ENCODE peak calls at places on chromosome 5, in eight cellular contexts. One of them, this sample, is unnamed. For H3K9me3, the result is how much of the 10 kb centered on the place peaks cover.

GRCh38 chr5:10601246-10602030 is 37.6 kb downstream of the ANKRD33B start:
- DNase-seq in neuronal stem cell: no peak
- DNase-seq in neural progenitor cell: no peak
- DNase-seq in GM23248: peak
- DNase-seq in H9: no peak
- DNase-seq in PC-3: peak
- DNase-seq in K562: peak
- DNase-seq in HepG2: peak
- DNase-seq in this sample: peak

GRCh38 chr5:75891736-75892135 is 174.5 kb upstream of the POC5 start:
- DNase-seq in H9: no peak
- DNase-seq in PC-3: no peak
- DNase-seq in neural progenitor cell: no peak
- DNase-seq in neuronal stem cell: no peak
- DNase-seq in GM23248: no peak
- DNase-seq in HepG2: no peak
- DNase-seq in K562: no peak
- DNase-seq in this sample: no peak

GRCh38 chr5:154836225-154836624 is 14.2 kb downstream of the FAXDC2 start:
- DNase-seq in neural progenitor cell: no peak
- DNase-seq in H9: no peak
- DNase-seq in PC-3: no peak
- DNase-seq in HepG2: no peak
- DNase-seq in K562: no peak
- DNase-seq in GM23248: no peak
- DNase-seq in neuronal stem cell: no peak
- DNase-seq in this sample: no peak

GRCh38 chr5:32707394-32707997 is 3.6 kb upstream of the NPR3 start:
- DNase-seq in neuronal stem cell: peak
- DNase-seq in H9: no peak
- DNase-seq in GM23248: peak
- DNase-seq in PC-3: peak
- DNase-seq in HepG2: peak
- DNase-seq in K562: no peak
- DNase-seq in neural progenitor cell: peak
- DNase-seq in this sample: no peak

GRCh38 chr5:167895899-167896659 is 395.4 kb upstream of the WWC1 start:
- DNase-seq in GM23248: no peak
- DNase-seq in neuronal stem cell: no peak
- DNase-seq in H9: no peak
- DNase-seq in PC-3: no peak
- DNase-seq in neural progenitor cell: no peak
- DNase-seq in HepG2: no peak
- DNase-seq in K562: no peak
- DNase-seq in this sample: no peak

GRCh38 chr5:80255425-80255751 is 460 bp downstream of the SERINC5 start:
- DNase-seq in neuronal stem cell: peak
- DNase-seq in neural progenitor cell: peak
- DNase-seq in HepG2: no peak
- DNase-seq in PC-3: peak
- DNase-seq in K562: peak
- DNase-seq in GM23248: peak
- DNase-seq in H9: no peak
- DNase-seq in this sample: peak

GRCh38 chr5:16492398-16493175 is 27.0 kb upstream of the ZNF622 start:
- DNase-seq in neural progenitor cell: peak
- DNase-seq in PC-3: peak
- DNase-seq in H9: no peak
- DNase-seq in K562: no peak
- DNase-seq in GM23248: peak
- DNase-seq in HepG2: no peak
- DNase-seq in neuronal stem cell: no peak
- DNase-seq in this sample: no peak

GRCh38 chr5:126855266-126855665 is 78.3 kb downstream of the LMNB1 start:
- DNase-seq in H9: no peak
- DNase-seq in GM23248: no peak
- DNase-seq in neuronal stem cell: no peak
- DNase-seq in K562: no peak
- DNase-seq in PC-3: no peak
- DNase-seq in HepG2: no peak
- DNase-seq in neural progenitor cell: no peak
- DNase-seq in this sample: peak

GRCh38 chr5:94240616-94241287 is 377.7 kb downstream of the KIAA0825 start:
- DNase-seq in GM23248: peak
- DNase-seq in neuronal stem cell: no peak
- DNase-seq in HepG2: no peak
- DNase-seq in neural progenitor cell: no peak
- DNase-seq in K562: no peak
- DNase-seq in H9: no peak
- DNase-seq in PC-3: peak
- DNase-seq in this sample: no peak

GRCh38 chr5:23717486-23717885 is 210.1 kb downstream of the PRDM9 start:
- DNase-seq in neural progenitor cell: no peak
- DNase-seq in PC-3: no peak
- DNase-seq in H9: no peak
- DNase-seq in HepG2: no peak
- DNase-seq in neuronal stem cell: no peak
- DNase-seq in GM23248: no peak
- DNase-seq in K562: no peak
- DNase-seq in this sample: no peak

GRCh38 chr5:126184474-126184873 is 238.7 kb upstream of the GRAMD2B start:
- DNase-seq in neural progenitor cell: no peak
- DNase-seq in PC-3: no peak
- DNase-seq in H9: no peak
- DNase-seq in HepG2: no peak
- DNase-seq in GM23248: no peak
- DNase-seq in neuronal stem cell: no peak
- DNase-seq in K562: no peak
- DNase-seq in this sample: no peak

GRCh38 chr5:10676224-10676623 is 84.8 kb downstream of the DAP start:
- DNase-seq in H9: no peak
- DNase-seq in GM23248: no peak
- DNase-seq in K562: no peak
- DNase-seq in HepG2: no peak
- DNase-seq in neural progenitor cell: no peak
- DNase-seq in PC-3: no peak
- DNase-seq in neuronal stem cell: no peak
- DNase-seq in this sample: no peak

GRCh38 chr5:149917073-149917676 is 27.4 kb downstream of the PDE6A start:
- DNase-seq in PC-3: no peak
- DNase-seq in K562: no peak
- DNase-seq in GM23248: peak
- DNase-seq in HepG2: no peak
- DNase-seq in H9: no peak
- DNase-seq in neural progenitor cell: no peak
- DNase-seq in neuronal stem cell: no peak
- DNase-seq in this sample: no peak

GRCh38 chr5:150085191-150085912 is 1.0 kb downstream of the CSF1R start:
- DNase-seq in PC-3: no peak
- DNase-seq in neuronal stem cell: no peak
- DNase-seq in K562: no peak
- DNase-seq in GM23248: no peak
- DNase-seq in H9: no peak
- DNase-seq in HepG2: no peak
- DNase-seq in neural progenitor cell: no peak
- DNase-seq in this sample: no peak

GRCh38 chr5:112604741-112605390 is 132.8 kb upstream of the APC start:
- DNase-seq in K562: no peak
- DNase-seq in PC-3: peak
- DNase-seq in neuronal stem cell: peak
- DNase-seq in HepG2: peak
- DNase-seq in neural progenitor cell: peak
- DNase-seq in GM23248: no peak
- DNase-seq in H9: no peak
- DNase-seq in this sample: peak

GRCh38 chr5:100232730-100233129 is 302.4 kb upstream of the FAM174A start:
- DNase-seq in GM23248: no peak
- DNase-seq in HepG2: no peak
- DNase-seq in K562: no peak
- DNase-seq in neural progenitor cell: no peak
- DNase-seq in H9: no peak
- DNase-seq in neuronal stem cell: no peak
- DNase-seq in PC-3: no peak
- DNase-seq in this sample: no peak

GRCh38 chr5:178711572-178711971 is 18.9 kb downstream of the ZNF354A start:
- DNase-seq in HepG2: no peak
- DNase-seq in PC-3: no peak
- DNase-seq in K562: no peak
- DNase-seq in GM23248: no peak
- DNase-seq in neural progenitor cell: no peak
- DNase-seq in neuronal stem cell: no peak
- DNase-seq in H9: no peak
- DNase-seq in this sample: no peak
- H3K9me3 ChIP-seq in HepG2: half or more
- H3K9me3 ChIP-seq in PC-3: half or more
- H3K9me3 ChIP-seq in K562: under half
- H3K9me3 ChIP-seq in GM23248: under half
- H3K9me3 ChIP-seq in neural progenitor cell: half or more
- H3K9me3 ChIP-seq in neuronal stem cell: half or more
- H3K9me3 ChIP-seq in H9: half or more
- H3K9me3 ChIP-seq in this sample: under half

GRCh38 chr5:132827943-132828673 is 2.3 kb downstream of the SHROOM1 start:
- DNase-seq in H9: no peak
- DNase-seq in HepG2: no peak
- DNase-seq in K562: no peak
- DNase-seq in PC-3: no peak
- DNase-seq in GM23248: no peak
- DNase-seq in neuronal stem cell: no peak
- DNase-seq in neural progenitor cell: no peak
- DNase-seq in this sample: no peak

GRCh38 chr5:132831095-132831860 is 831 bp upstream of the SHROOM1 start:
- DNase-seq in neuronal stem cell: no peak
- DNase-seq in neural progenitor cell: no peak
- DNase-seq in H9: no peak
- DNase-seq in GM23248: no peak
- DNase-seq in HepG2: no peak
- DNase-seq in K562: no peak
- DNase-seq in PC-3: no peak
- DNase-seq in this sample: no peak

GRCh38 chr5:132828846-132829494 is 1.5 kb downstream of the SHROOM1 start:
- DNase-seq in neuronal stem cell: no peak
- DNase-seq in H9: no peak
- DNase-seq in neural progenitor cell: no peak
- DNase-seq in PC-3: no peak
- DNase-seq in HepG2: no peak
- DNase-seq in GM23248: no peak
- DNase-seq in K562: no peak
- DNase-seq in this sample: no peak

GRCh38 chr5:132830436-132831094 is at the start of gene SHROOM1:
- DNase-seq in neural progenitor cell: peak
- DNase-seq in neuronal stem cell: no peak
- DNase-seq in K562: peak
- DNase-seq in H9: peak
- DNase-seq in HepG2: peak
- DNase-seq in PC-3: peak
- DNase-seq in GM23248: peak
- DNase-seq in this sample: no peak

GRCh38 chr5:132829742-132830435 is 558 bp downstream of the SHROOM1 start:
- DNase-seq in neural progenitor cell: peak
- DNase-seq in PC-3: peak
- DNase-seq in K562: peak
- DNase-seq in neuronal stem cell: no peak
- DNase-seq in GM23248: peak
- DNase-seq in HepG2: peak
- DNase-seq in H9: peak
- DNase-seq in this sample: peak
- H2AFZ ChIP-seq in neural progenitor cell: peak
- H2AFZ ChIP-seq in PC-3: peak
- H2AFZ ChIP-seq in K562: peak
- H2AFZ ChIP-seq in neuronal stem cell: peak
- H2AFZ ChIP-seq in GM23248: peak
- H2AFZ ChIP-seq in HepG2: no peak
- H2AFZ ChIP-seq in H9: no peak
- H2AFZ ChIP-seq in this sample: peak

GRCh38 chr5:141422742-141423291 is 2.0 kb downstream of the PCDHGA11 start:
- DNase-seq in K562: no peak
- DNase-seq in PC-3: no peak
- DNase-seq in neural progenitor cell: no peak
- DNase-seq in H9: no peak
- DNase-seq in neuronal stem cell: no peak
- DNase-seq in HepG2: no peak
- DNase-seq in GM23248: no peak
- DNase-seq in this sample: no peak
- H3K9me3 ChIP-seq in K562: under half
- H3K9me3 ChIP-seq in PC-3: under half
- H3K9me3 ChIP-seq in neural progenitor cell: half or more
- H3K9me3 ChIP-seq in H9: under half
- H3K9me3 ChIP-seq in neuronal stem cell: half or more
- H3K9me3 ChIP-seq in HepG2: under half
- H3K9me3 ChIP-seq in GM23248: under half
- H3K9me3 ChIP-seq in this sample: under half

DNA sequence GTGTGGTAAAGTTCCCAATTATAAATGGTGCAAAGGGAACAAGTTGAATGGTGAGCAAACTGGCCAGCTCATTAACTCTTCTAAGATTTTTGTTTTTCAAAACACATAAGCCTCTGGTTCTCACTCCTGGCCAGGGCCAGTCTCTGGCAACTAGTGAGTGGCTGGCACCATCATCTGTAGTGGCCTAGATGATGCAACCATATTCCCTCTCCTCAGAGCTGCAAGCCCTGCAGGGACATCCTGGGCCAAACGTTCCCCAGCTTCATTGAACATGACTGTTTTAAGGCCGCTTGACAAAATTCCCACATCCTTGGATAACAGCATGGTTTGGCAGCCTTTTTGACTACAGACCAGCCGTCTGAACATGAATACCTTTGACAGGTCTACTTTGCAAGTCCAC is 24.0 kb downstream of the MACROH2A1 start:
- DNase-seq in PC-3: no peak
- DNase-seq in neuronal stem cell: no peak
- DNase-seq in HepG2: no peak
- DNase-seq in GM23248: peak
- DNase-seq in neural progenitor cell: no peak
- DNase-seq in H9: no peak
- DNase-seq in K562: no peak
- DNase-seq in this sample: no peak
- H2AFZ ChIP-seq in PC-3: no peak
- H2AFZ ChIP-seq in neuronal stem cell: no peak
- H2AFZ ChIP-seq in HepG2: no peak
- H2AFZ ChIP-seq in GM23248: no peak
- H2AFZ ChIP-seq in neural progenitor cell: no peak
- H2AFZ ChIP-seq in H9: no peak
- H2AFZ ChIP-seq in K562: no peak
- H2AFZ ChIP-seq in this sample: no peak

DNA sequence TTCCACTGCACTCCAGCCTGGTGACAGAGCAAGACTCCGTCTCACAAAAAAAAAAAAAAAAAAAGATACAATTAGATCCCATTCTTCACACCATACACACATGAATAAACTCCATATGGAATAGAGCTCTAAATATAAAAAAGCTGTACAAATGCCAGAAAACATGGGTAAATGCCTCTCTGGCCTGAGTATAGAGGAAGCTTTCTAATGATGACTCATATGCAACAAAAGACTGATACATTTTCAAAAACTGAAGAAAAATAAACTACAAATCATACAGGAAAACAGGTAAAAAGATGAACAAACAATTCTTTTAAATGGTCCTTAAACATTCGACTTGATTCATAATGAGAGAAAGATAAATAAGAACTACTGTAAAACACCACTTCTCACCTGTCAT is 8.6 kb downstream of the ZFP62 start:
- DNase-seq in PC-3: peak
- DNase-seq in neural progenitor cell: no peak
- DNase-seq in H9: no peak
- DNase-seq in GM23248: peak
- DNase-seq in neuronal stem cell: no peak
- DNase-seq in K562: no peak
- DNase-seq in HepG2: no peak
- DNase-seq in this sample: no peak
- H3K9me3 ChIP-seq in PC-3: under half
- H3K9me3 ChIP-seq in neural progenitor cell: half or more
- H3K9me3 ChIP-seq in H9: under half
- H3K9me3 ChIP-seq in GM23248: under half
- H3K9me3 ChIP-seq in neuronal stem cell: half or more
- H3K9me3 ChIP-seq in K562: under half
- H3K9me3 ChIP-seq in HepG2: under half
- H3K9me3 ChIP-seq in this sample: under half